ENCODE peak calls at places on chromosomes 2 and 18, in seven cellular contexts. M, C, W, R, S, Z and G are unnamed samples.

GRCh38 chr2:65999103-65999502 is 435.8 kb upstream of the MEIS1 start:
- DNase-seq in M (no peak), C (no peak), W (no peak), R (no peak), S (no peak), Z (no peak), G (no peak)

GRCh38 chr18:6729247-6730091 is at the start of gene ARHGAP28:
- DNase-seq in M (peak), C (no peak), W (no peak), R (no peak), S (peak), Z (peak), G (peak)

GRCh38 chr18:77650799-77651385 is 401.2 kb downstream of the GALR1 start:
- DNase-seq in M (no peak), C (no peak), W (no peak), R (no peak), S (peak), Z (peak), G (peak)

GRCh38 chr2:27431395-27431794 is 3.0 kb downstream of the NRBP1 start:
- DNase-seq in M (peak), C (no peak), W (no peak), R (no peak), S (no peak), Z (no peak), G (no peak)

GRCh38 chr18:44098551-44099098 is 582.1 kb upstream of the SETBP1 start:
- DNase-seq in M (no peak), C (no peak), W (peak), R (no peak), S (peak), Z (no peak), G (no peak)

GRCh38 chr2:168455692-168456525 is at the start of gene CERS6:
- DNase-seq in M (peak), C (peak), W (peak), R (peak), S (peak), Z (peak), G (peak)

GRCh38 chr2:10410001-10410671 is 38.0 kb downstream of the ODC1 start:
- DNase-seq in M (no peak), C (no peak), W (no peak), R (no peak), S (no peak), Z (peak), G (no peak)

GRCh38 chr2:236088368-236089057 is 79.7 kb downstream of the GBX2 start:
- DNase-seq in M (no peak), C (no peak), W (no peak), R (no peak), S (peak), Z (no peak), G (no peak)

GRCh38 chr18:45291616-45292612 is 323.4 kb upstream of the SLC14A2 start:
- DNase-seq in M (no peak), C (no peak), W (no peak), R (no peak), S (no peak), Z (no peak), G (no peak)

GRCh38 chr18:79988925-79989361 is 580 bp upstream of the TXNL4A start:
- DNase-seq in M (peak), C (no peak), W (no peak), R (no peak), S (peak), Z (no peak), G (no peak)

GRCh38 chr2:112684415-112684775 is 36.4 kb upstream of the NT5DC4 start:
- DNase-seq in M (no peak), C (no peak), W (no peak), R (no peak), S (no peak), Z (no peak), G (no peak)

GRCh38 chr2:66682476-66682875 is 247.6 kb downstream of the MEIS1 start:
- DNase-seq in M (no peak), C (no peak), W (no peak), R (no peak), S (no peak), Z (no peak), G (no peak)

GRCh38 chr2:26401739-26402541 is at the start of gene DRC1:
- DNase-seq in M (peak), C (no peak), W (peak), R (no peak), S (peak), Z (peak), G (peak)

GRCh38 chr2:65018141-65018582 is 29.0 kb downstream of the SLC1A4 start:
- DNase-seq in M (no peak), C (no peak), W (no peak), R (no peak), S (no peak), Z (no peak), G (no peak)

GRCh38 chr18:45777393-45777792 is 48.1 kb upstream of the SIGLEC15 start:
- DNase-seq in M (peak), C (no peak), W (no peak), R (no peak), S (no peak), Z (no peak), G (no peak)

GRCh38 chr2:219171231-219171651 is 1.4 kb upstream of the SLC23A3 start:
- DNase-seq in M (peak), C (no peak), W (peak), R (no peak), S (peak), Z (peak), G (peak)

GRCh38 chr2:218435003-218435982 is 16.4 kb downstream of the VIL1 start:
- DNase-seq in M (no peak), C (no peak), W (no peak), R (no peak), S (no peak), Z (no peak), G (no peak)

GRCh38 chr2:102235491-102235890 is 48.7 kb downstream of the IL1RL2 start:
- DNase-seq in M (peak), C (no peak), W (no peak), R (no peak), S (peak), Z (no peak), G (peak)

GRCh38 chr2:227703961-227704360 is 13.9 kb downstream of the SLC19A3 start:
- DNase-seq in M (peak), C (no peak), W (no peak), R (no peak), S (no peak), Z (no peak), G (no peak)

GRCh38 chr18:51194604-51195003 is 2.9 kb downstream of the MEX3C start:
- DNase-seq in M (no peak), C (no peak), W (no peak), R (no peak), S (no peak), Z (peak), G (no peak)

GRCh38 chr18:48814490-48815181 is 136.1 kb downstream of the SMAD7 start:
- DNase-seq in M (no peak), C (no peak), W (no peak), R (no peak), S (no peak), Z (no peak), G (no peak)

GRCh38 chr2:34012728-34013302 is 413.7 kb upstream of the FAM98A start:
- DNase-seq in M (peak), C (peak), W (no peak), R (no peak), S (peak), Z (peak), G (peak)

GRCh38 chr2:64637000-64637628 is 16.6 kb downstream of the SERTAD2 start:
- DNase-seq in M (no peak), C (no peak), W (no peak), R (no peak), S (no peak), Z (no peak), G (no peak)

GRCh38 chr2:29284671-29285070 is 169.5 kb downstream of the CLIP4 start:
- DNase-seq in M (no peak), C (no peak), W (no peak), R (no peak), S (no peak), Z (no peak), G (no peak)

GRCh38 chr2:3585239-3586109 is 9.4 kb upstream of the COLEC11 start:
- DNase-seq in M (peak), C (no peak), W (no peak), R (no peak), S (peak), Z (no peak), G (peak)

GRCh38 chr2:23656597-23656973 is 270.3 kb downstream of the ATAD2B start:
- DNase-seq in M (no peak), C (no peak), W (no peak), R (no peak), S (no peak), Z (peak), G (no peak)

GRCh38 chr2:163662141-163662780 is 73.5 kb downstream of the FIGN start:
- DNase-seq in M (peak), C (no peak), W (no peak), R (no peak), S (no peak), Z (no peak), G (no peak)

GRCh38 chr2:146415291-146415690 is 1429.5 kb upstream of the ACVR2A start:
- DNase-seq in M (no peak), C (no peak), W (no peak), R (no peak), S (no peak), Z (no peak), G (no peak)

GRCh38 chr2:14723684-14724083 is 91.2 kb downstream of the LRATD1 start:
- DNase-seq in M (no peak), C (no peak), W (no peak), R (no peak), S (no peak), Z (no peak), G (no peak)

GRCh38 chr2:43220982-43221659 is 5.3 kb downstream of the ZFP36L2 start:
- DNase-seq in M (peak), C (no peak), W (peak), R (no peak), S (no peak), Z (peak), G (no peak)

GRCh38 chr2:17373736-17374135 is 144.5 kb downstream of the RAD51AP2 start:
- DNase-seq in M (peak), C (no peak), W (no peak), R (no peak), S (no peak), Z (no peak), G (no peak)

GRCh38 chr2:96950391-96951124 is 35.8 kb downstream of the FAM178B start:
- DNase-seq in M (no peak), C (no peak), W (no peak), R (no peak), S (no peak), Z (peak), G (no peak)

GRCh38 chr18:30682667-30683066 is 359.9 kb downstream of the DSC3 start:
- DNase-seq in M (no peak), C (no peak), W (peak), R (no peak), S (no peak), Z (no peak), G (no peak)

GRCh38 chr2:118878531-118879149 is 31.2 kb upstream of the EN1 start:
- DNase-seq in M (no peak), C (no peak), W (no peak), R (no peak), S (no peak), Z (no peak), G (no peak)

GRCh38 chr18:79257480-79257879 is 138.2 kb upstream of the NFATC1 start:
- DNase-seq in M (no peak), C (no peak), W (no peak), R (no peak), S (no peak), Z (peak), G (no peak)

GRCh38 chr18:25675123-25675850 is 323.3 kb upstream of the ZNF521 start:
- DNase-seq in M (no peak), C (no peak), W (no peak), R (no peak), S (no peak), Z (no peak), G (no peak)

GRCh38 chr18:42644729-42645131 is 470.8 kb downstream of the RIT2 start:
- DNase-seq in M (no peak), C (no peak), W (no peak), R (no peak), S (no peak), Z (no peak), G (no peak)